ENCODE peak calls at places on chromosome 22, in four cellular contexts. G is A549, K is SK-N-SH, P is GM12878. R is an unnamed sample.

GRCh38 chr22:22024440-22024839 is 41.9 kb upstream of the TOP3B start:
- DNase-seq in G (no peak), K (no peak), P (no peak), R (no peak)

GRCh38 chr22:27686534-27686933 is 115.0 kb downstream of the MN1 start:
- DNase-seq in G (peak; percentile 74), K (no peak), P (no peak), R (peak; percentile 39)

GRCh38 chr22:25360891-25361645 is 141.6 kb downstream of the CRYBB2 start:
- DNase-seq in G (no peak), K (no peak), P (no peak), R (no peak)

GRCh38 chr22:24515025-24515338 is 19.9 kb downstream of the UPB1 start:
- DNase-seq in G (no peak), K (no peak), P (no peak), R (no peak)

GRCh38 chr22:48918585-48919186 is 909.0 kb downstream of the BRD1 start:
- DNase-seq in G (no peak), K (no peak), P (no peak), R (peak; percentile 65)

GRCh38 chr22:43289976-43290663 is 53.1 kb downstream of the SCUBE1 start:
- DNase-seq in G (no peak), K (peak; percentile 54), P (no peak), R (no peak)

GRCh38 chr22:49791682-49792081 is 36.0 kb downstream of the BRD1 start:
- DNase-seq in G (no peak), K (no peak), P (no peak), R (no peak)

GRCh38 chr22:24510694-24511625 is 15.8 kb downstream of the UPB1 start:
- DNase-seq in G (no peak), K (no peak), P (no peak), R (peak; percentile 51)

GRCh38 chr22:32880906-32881596 is 79.5 kb downstream of the TIMP3 start:
- DNase-seq in G (no peak), K (peak; percentile 89), P (no peak), R (no peak)

GRCh38 chr22:23401910-23402274 is 178.2 kb downstream of the IGLL1 start:
- DNase-seq in G (no peak), K (peak; percentile 75), P (no peak), R (no peak)

GRCh38 chr22:38760477-38761201 is 4.8 kb upstream of the SUN2 start:
- DNase-seq in G (no peak), K (no peak), P (no peak), R (peak; percentile 21)

GRCh38 chr22:29253561-29254282 is 14.1 kb downstream of the RHBDD3 start:
- DNase-seq in G (no peak), K (peak; percentile 9), P (no peak), R (no peak)
- TF ChIP-seq PBX3 in G (no peak), K (no peak), P (no peak), R (no peak)

GRCh38 chr22:40036591-40037225 is 42.0 kb downstream of the FAM83F start:
- DNase-seq in G (peak; percentile 69), K (peak; percentile 70), P (no peak), R (peak; percentile 64)
- TF ChIP-seq PBX3 in G (no peak), K (no peak), P (no peak), R (no peak)

DNA sequence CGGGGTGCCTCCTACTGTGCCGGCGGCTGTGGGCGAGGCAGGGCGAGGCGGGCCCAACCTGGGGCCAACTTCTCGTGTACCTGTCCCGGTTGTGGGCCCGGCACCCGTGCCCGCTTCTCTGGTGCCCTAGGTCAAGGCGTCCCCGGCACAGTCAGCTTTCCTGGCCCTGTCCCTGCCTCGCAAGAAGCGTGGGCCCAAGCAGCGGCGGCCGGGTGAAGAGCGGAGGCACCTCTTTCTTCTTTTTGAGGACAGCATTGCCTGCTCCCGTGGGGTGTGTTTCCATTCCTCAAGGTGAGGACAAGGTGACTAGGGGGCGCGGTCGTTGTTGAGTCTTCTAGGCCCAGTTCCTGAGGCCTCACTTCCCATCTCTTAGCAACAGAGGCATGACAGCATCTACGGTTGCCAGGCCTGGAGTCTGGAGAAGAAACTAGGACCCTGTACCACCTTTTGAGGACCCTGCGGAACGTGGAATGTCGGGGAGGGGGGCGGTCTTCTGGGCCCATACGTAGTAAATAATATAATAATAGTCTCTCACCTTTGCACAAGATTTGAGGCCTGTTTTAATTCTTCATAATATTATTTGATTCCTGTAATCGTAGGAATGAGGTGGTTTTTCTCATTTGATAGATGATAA is 418 bp downstream of the ACO2 start:
- DNase-seq in G (no peak), K (no peak), P (no peak), R (no peak)
- TF ChIP-seq PBX3 in G (no peak), K (no peak), P (no peak), R (no peak)

GRCh38 chr22:44460287-44461082 is 37.5 kb downstream of the RTL6 start:
- DNase-seq in G (no peak), K (no peak), P (no peak), R (no peak)
- TF ChIP-seq PBX3 in G (no peak), K (no peak), P (no peak), R (no peak)

GRCh38 chr22:44707752-44708151 is 5.7 kb downstream of the PRR5 start:
- DNase-seq in G (no peak), K (no peak), P (no peak), R (no peak)
- TF ChIP-seq PBX3 in G (no peak), K (no peak), P (no peak), R (no peak)